ENCODE peak calls at places on chromosomes 13 and 19, in eight cellular contexts. A is pancreas, C is aorta, R is stomach, P is esophagus squamous epithelium, G is psoas muscle, M is GM23248, E is cardiac muscle cell. S is an unnamed sample.

GRCh38 chr13:93603043-93603442 is 376.4 kb downstream of the GPC6 start:
- DNase-seq in A (no peak), C (peak; percentile 61), R (no peak), P (no peak), G (peak; percentile 13), M (peak; percentile 95), E (no peak), S (no peak)

GRCh38 chr19:38862321-38863059 is 12.7 kb upstream of the HNRNPL start:
- DNase-seq in A (no peak), C (no peak), R (no peak), P (no peak), G (peak; percentile 34), M (peak; percentile 36), E (no peak), S (peak; percentile 1)

GRCh38 chr13:45931211-45931610 is 79.7 kb upstream of the SIAH3 start:
- DNase-seq in A (no peak), C (no peak), R (no peak), P (no peak), G (no peak), M (no peak), E (no peak), S (no peak)

GRCh38 chr19:15098505-15098904 is 8.7 kb upstream of the SYDE1 start:
- DNase-seq in A (no peak), C (no peak), R (no peak), P (no peak), G (no peak), M (no peak), E (no peak), S (no peak)

GRCh38 chr19:35753634-35754364 is 3.0 kb downstream of the HSPB6 start:
- DNase-seq in A (no peak), C (peak; percentile 74), R (no peak), P (no peak), G (no peak), M (no peak), E (no peak), S (no peak)

GRCh38 chr19:38032951-38033350 is 125.9 kb downstream of the SIPA1L3 start:
- DNase-seq in A (no peak), C (no peak), R (no peak), P (no peak), G (no peak), M (no peak), E (no peak), S (no peak)

GRCh38 chr19:53868892-53869804 is 1.5 kb downstream of the MYADM start:
- DNase-seq in A (peak; percentile 84), C (peak; percentile 97), R (peak; percentile 90), P (no peak), G (peak; percentile 89), M (peak; percentile 93), E (peak; percentile 95), S (peak; percentile 92)

GRCh38 chr13:24834902-24835510 is 71.0 kb downstream of the RNF17 start:
- DNase-seq in A (no peak), C (no peak), R (no peak), P (no peak), G (no peak), M (no peak), E (no peak), S (no peak)

GRCh38 chr19:4058696-4059492 is 7.8 kb downstream of the ZBTB7A start:
- DNase-seq in A (no peak), C (peak; percentile 76), R (no peak), P (no peak), G (no peak), M (peak; percentile 58), E (no peak), S (no peak)

GRCh38 chr19:4060621-4061177 is 6.0 kb downstream of the ZBTB7A start:
- DNase-seq in A (peak; percentile 45), C (no peak), R (no peak), P (no peak), G (no peak), M (no peak), E (no peak), S (no peak)

GRCh38 chr19:4057913-4058695 is 8.6 kb downstream of the ZBTB7A start:
- DNase-seq in A (peak; percentile 75), C (peak; percentile 97), R (peak; percentile 81), P (no peak), G (peak; percentile 94), M (peak; percentile 97), E (no peak), S (no peak)

GRCh38 chr19:4059931-4060620 is 6.6 kb downstream of the ZBTB7A start:
- DNase-seq in A (no peak), C (peak; percentile 89), R (peak; percentile 73), P (no peak), G (peak; percentile 84), M (peak; percentile 85), E (no peak), S (no peak)

DNA sequence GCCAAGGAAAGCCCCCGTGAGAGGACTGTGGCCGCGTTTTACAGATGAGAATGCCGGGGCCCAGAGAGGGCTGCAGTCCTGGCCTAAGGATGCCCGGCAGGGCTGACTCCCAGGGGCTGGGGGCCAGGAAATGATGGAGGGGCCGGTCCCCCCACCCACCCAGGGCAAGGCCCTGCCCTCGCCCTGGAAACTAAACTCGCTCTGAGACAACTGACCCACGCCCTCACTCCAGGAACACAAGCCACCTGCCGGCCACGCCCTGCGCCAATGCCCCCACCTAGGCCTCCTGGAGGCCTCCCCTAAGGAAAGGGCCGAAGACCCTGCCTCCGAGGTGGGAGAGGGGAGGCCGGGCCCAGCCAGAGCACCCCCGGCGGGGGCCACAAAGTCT is 7.2 kb downstream of the ZBTB7A start:
- DNase-seq in A (no peak), C (peak; percentile 76), R (peak; percentile 70), P (no peak), G (no peak), M (peak; percentile 67), E (no peak), S (no peak)
- H3K4me1 ChIP-seq in A (peaks cover 56% of the 10 kb centered on the region), C (no peaks in the 10 kb centered on the region), R (peaks cover 76% of the 10 kb centered on the region), P (peaks cover 97% of the 10 kb centered on the region), G (peaks cover 64% of the 10 kb centered on the region), M (peaks cover 51% of the 10 kb centered on the region), E (peaks cover 3% of the 10 kb centered on the region), S (peaks cover 6% of the 10 kb centered on the region)

GRCh38 chr19:22263121-22263520 is 23.1 kb upstream of the ZNF729 start:
- DNase-seq in A (no peak), C (no peak), R (no peak), P (no peak), G (no peak), M (no peak), E (no peak), S (no peak)

GRCh38 chr19:22260499-22260898 is 25.7 kb upstream of the ZNF729 start:
- DNase-seq in A (no peak), C (no peak), R (no peak), P (no peak), G (no peak), M (no peak), E (no peak), S (no peak)

GRCh38 chr19:22257916-22258315 is 28.3 kb upstream of the ZNF729 start:
- DNase-seq in A (no peak), C (no peak), R (no peak), P (no peak), G (no peak), M (no peak), E (no peak), S (no peak)

GRCh38 chr19:22257381-22257780 is 28.9 kb upstream of the ZNF729 start:
- DNase-seq in A (no peak), C (no peak), R (no peak), P (no peak), G (no peak), M (no peak), E (no peak), S (no peak)

GRCh38 chr19:22261596-22261995 is 24.6 kb upstream of the ZNF729 start:
- DNase-seq in A (no peak), C (no peak), R (no peak), P (no peak), G (no peak), M (no peak), E (no peak), S (no peak)
- H3K4me1 ChIP-seq in A (no peaks in the 10 kb centered on the region), C (no peaks in the 10 kb centered on the region), R (no peaks in the 10 kb centered on the region), P (no peaks in the 10 kb centered on the region), G (no peaks in the 10 kb centered on the region), M (no peaks in the 10 kb centered on the region), E (no peaks in the 10 kb centered on the region), S (no peaks in the 10 kb centered on the region)

GRCh38 chr19:5623397-5624153 is 692 bp downstream of the SAFB start:
- DNase-seq in A (peak; percentile 29), C (no peak), R (no peak), P (no peak), G (peak; percentile 39), M (no peak), E (no peak), S (peak; percentile 16)

GRCh38 chr19:5622465-5623396 is at the start of the genes SAFB and SAFB2:
- DNase-seq in A (peak; percentile 99), C (peak; percentile 100), R (peak; percentile 100), P (peak; percentile 95), G (peak; percentile 99), M (peak; percentile 100), E (peak; percentile 99), S (peak; percentile 100)

GRCh38 chr19:5624154-5624663 is 1.3 kb downstream of the SAFB start:
- DNase-seq in A (peak; percentile 50), C (peak; percentile 80), R (peak; percentile 69), P (no peak), G (no peak), M (peak; percentile 86), E (peak; percentile 42), S (peak; percentile 39)

GRCh38 chr19:5625641-5626040 is 2.8 kb downstream of the SAFB start:
- DNase-seq in A (no peak), C (no peak), R (no peak), P (no peak), G (no peak), M (no peak), E (no peak), S (no peak)

DNA sequence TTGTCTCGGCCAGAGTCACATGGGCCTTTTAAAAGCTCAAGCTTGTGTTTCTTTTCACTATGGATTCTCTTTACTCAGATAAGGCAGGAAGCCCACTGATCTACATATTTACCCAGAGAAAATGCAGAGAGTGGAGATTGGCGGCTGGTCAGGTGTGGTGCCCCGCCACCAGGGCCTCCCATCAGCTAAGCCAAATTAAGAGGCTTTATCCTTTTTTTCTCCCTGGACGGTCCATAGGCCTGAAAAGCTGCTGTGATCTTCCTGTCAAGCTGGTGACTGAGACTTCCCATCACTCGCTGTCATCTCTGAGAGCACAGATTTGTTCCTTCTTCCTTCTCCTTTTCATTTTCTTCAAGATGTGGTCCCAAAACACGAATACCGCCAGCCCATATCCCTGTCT is 1.9 kb downstream of the SAFB start:
- DNase-seq in A (no peak), C (no peak), R (no peak), P (no peak), G (no peak), M (peak; percentile 47), E (no peak), S (peak; percentile 33)
- H3K4me1 ChIP-seq in A (peaks cover 36% of the 10 kb centered on the region), C (peaks cover 11% of the 10 kb centered on the region), R (peaks cover 75% of the 10 kb centered on the region), P (peaks cover 83% of the 10 kb centered on the region), G (peaks cover 72% of the 10 kb centered on the region), M (peaks cover 43% of the 10 kb centered on the region), E (peaks cover 13% of the 10 kb centered on the region), S (peaks cover 38% of the 10 kb centered on the region)

GRCh38 chr13:19591864-19592263 is 30.5 kb upstream of the TPTE2 start:
- DNase-seq in A (no peak), C (no peak), R (no peak), P (no peak), G (no peak), M (no peak), E (no peak), S (no peak)

GRCh38 chr13:19590423-19590822 is 29.1 kb upstream of the TPTE2 start:
- DNase-seq in A (no peak), C (no peak), R (no peak), P (no peak), G (no peak), M (no peak), E (no peak), S (no peak)

GRCh38 chr13:19596086-19596485 is 34.8 kb upstream of the TPTE2 start:
- DNase-seq in A (no peak), C (no peak), R (no peak), P (no peak), G (no peak), M (no peak), E (no peak), S (no peak)

GRCh38 chr13:19589312-19589711 is 28.0 kb upstream of the TPTE2 start:
- DNase-seq in A (no peak), C (peak; percentile 27), R (no peak), P (no peak), G (no peak), M (no peak), E (no peak), S (no peak)

GRCh38 chr13:19592657-19593175 is 31.4 kb upstream of the TPTE2 start:
- DNase-seq in A (no peak), C (no peak), R (no peak), P (no peak), G (no peak), M (no peak), E (no peak), S (no peak)
- H3K4me1 ChIP-seq in A (no peaks in the 10 kb centered on the region), C (no peaks in the 10 kb centered on the region), R (no peaks in the 10 kb centered on the region), P (no peaks in the 10 kb centered on the region), G (no peaks in the 10 kb centered on the region), M (peaks cover 7% of the 10 kb centered on the region), E (no peaks in the 10 kb centered on the region), S (no peaks in the 10 kb centered on the region)

S was measured in neural progenitor cell.